ENCODE peak calls at places on chromosomes 4 and X, in six cellular contexts. One of them, this sample, is unnamed. For H3K36me3 and H3K4me1, the result is how much of the 10 kb centered on the place peaks cover.

GRCh38 chr4:112646632-112647537 is 9.9 kb downstream of the LARP7 start:
- DNase-seq in mammary epithelial cell: no peak
- DNase-seq in right lobe of liver: no peak
- DNase-seq in tibial artery: no peak
- DNase-seq in GM23248: no peak
- DNase-seq in testis: no peak
- DNase-seq in this sample: no peak

GRCh38 chr4:87321888-87322287 is 794 bp downstream of the HSD17B13 start:
- DNase-seq in mammary epithelial cell: no peak
- DNase-seq in right lobe of liver: no peak
- DNase-seq in tibial artery: no peak
- DNase-seq in GM23248: no peak
- DNase-seq in testis: no peak
- DNase-seq in this sample: no peak

GRCh38 chr4:143207555-143207954 is 22.8 kb downstream of the USP38 start:
- DNase-seq in mammary epithelial cell: peak
- DNase-seq in right lobe of liver: no peak
- DNase-seq in tibial artery: no peak
- DNase-seq in GM23248: peak
- DNase-seq in testis: no peak
- DNase-seq in this sample: no peak

GRCh38 chr4:6427439-6428090 is 44.8 kb downstream of the PPP2R2C start:
- DNase-seq in mammary epithelial cell: no peak
- DNase-seq in right lobe of liver: no peak
- DNase-seq in tibial artery: no peak
- DNase-seq in GM23248: no peak
- DNase-seq in testis: no peak
- DNase-seq in this sample: no peak

GRCh38 chr4:761086-761485 is 55.5 kb downstream of the PCGF3 start:
- DNase-seq in mammary epithelial cell: no peak
- DNase-seq in right lobe of liver: no peak
- DNase-seq in tibial artery: no peak
- DNase-seq in GM23248: no peak
- DNase-seq in testis: no peak
- DNase-seq in this sample: no peak

GRCh38 chrX:118251251-118251650 is 94.7 kb upstream of the WDR44 start:
- DNase-seq in mammary epithelial cell: peak
- DNase-seq in right lobe of liver: no peak
- DNase-seq in tibial artery: no peak
- DNase-seq in GM23248: peak
- DNase-seq in testis: peak
- DNase-seq in this sample: no peak

GRCh38 chrX:57817302-57817701 is 93.0 kb downstream of the ZXDA start:
- DNase-seq in mammary epithelial cell: no peak
- DNase-seq in right lobe of liver: no peak
- DNase-seq in tibial artery: no peak
- DNase-seq in GM23248: peak
- DNase-seq in testis: no peak
- DNase-seq in this sample: no peak

GRCh38 chrX:71910526-71911022 is at the start of gene NHSL2:
- DNase-seq in mammary epithelial cell: no peak
- DNase-seq in right lobe of liver: peak
- DNase-seq in tibial artery: peak
- DNase-seq in GM23248: peak
- DNase-seq in testis: peak
- DNase-seq in this sample: no peak

GRCh38 chr4:73341454-73341853 is 62.6 kb upstream of the ALB start:
- DNase-seq in mammary epithelial cell: peak
- DNase-seq in right lobe of liver: peak
- DNase-seq in tibial artery: no peak
- DNase-seq in GM23248: peak
- DNase-seq in testis: peak
- DNase-seq in this sample: no peak

GRCh38 chrX:10173331-10173900 is 16.6 kb downstream of the CLCN4 start:
- DNase-seq in mammary epithelial cell: peak
- DNase-seq in right lobe of liver: peak
- DNase-seq in tibial artery: no peak
- DNase-seq in GM23248: peak
- DNase-seq in testis: peak
- DNase-seq in this sample: no peak

GRCh38 chr4:48538358-48538757 is 48.3 kb downstream of the ZAR1 start:
- DNase-seq in mammary epithelial cell: no peak
- DNase-seq in right lobe of liver: no peak
- DNase-seq in tibial artery: no peak
- DNase-seq in GM23248: no peak
- DNase-seq in testis: no peak
- DNase-seq in this sample: no peak

GRCh38 chrX:3501833-3502535 is 155.5 kb upstream of the MXRA5 start:
- DNase-seq in mammary epithelial cell: peak
- DNase-seq in right lobe of liver: no peak
- DNase-seq in tibial artery: no peak
- DNase-seq in GM23248: peak
- DNase-seq in testis: no peak
- DNase-seq in this sample: no peak

GRCh38 chr4:8297691-8298485 is 28.3 kb downstream of the HTRA3 start:
- DNase-seq in mammary epithelial cell: no peak
- DNase-seq in right lobe of liver: no peak
- DNase-seq in tibial artery: peak
- DNase-seq in GM23248: no peak
- DNase-seq in testis: no peak
- DNase-seq in this sample: no peak

GRCh38 chrX:116114999-116115398 is 55.5 kb upstream of the AGTR2 start:
- DNase-seq in mammary epithelial cell: no peak
- DNase-seq in right lobe of liver: no peak
- DNase-seq in tibial artery: no peak
- DNase-seq in GM23248: no peak
- DNase-seq in testis: no peak
- DNase-seq in this sample: no peak

GRCh38 chrX:7147431-7147977 is at the start of gene STS:
- DNase-seq in mammary epithelial cell: peak
- DNase-seq in right lobe of liver: peak
- DNase-seq in tibial artery: peak
- DNase-seq in GM23248: no peak
- DNase-seq in testis: peak
- DNase-seq in this sample: peak

GRCh38 chr4:105551968-105552746 is at the start of gene ARHGEF38:
- DNase-seq in mammary epithelial cell: peak
- DNase-seq in right lobe of liver: no peak
- DNase-seq in tibial artery: no peak
- DNase-seq in GM23248: peak
- DNase-seq in testis: no peak
- DNase-seq in this sample: no peak

GRCh38 chrX:10190367-10190766 is 33.6 kb downstream of the CLCN4 start:
- DNase-seq in mammary epithelial cell: peak
- DNase-seq in right lobe of liver: no peak
- DNase-seq in tibial artery: no peak
- DNase-seq in GM23248: peak
- DNase-seq in testis: peak
- DNase-seq in this sample: no peak

GRCh38 chr4:104795264-104795934 is 300.7 kb upstream of the CXXC4 start:
- DNase-seq in mammary epithelial cell: no peak
- DNase-seq in right lobe of liver: no peak
- DNase-seq in tibial artery: no peak
- DNase-seq in GM23248: no peak
- DNase-seq in testis: no peak
- DNase-seq in this sample: no peak

GRCh38 chr4:128359422-128359821 is 71.8 kb upstream of the PGRMC2 start:
- DNase-seq in mammary epithelial cell: no peak
- DNase-seq in right lobe of liver: no peak
- DNase-seq in tibial artery: no peak
- DNase-seq in GM23248: no peak
- DNase-seq in testis: no peak
- DNase-seq in this sample: no peak

GRCh38 chrX:132795211-132795610 is 163.2 kb downstream of the HS6ST2 start:
- DNase-seq in mammary epithelial cell: no peak
- DNase-seq in right lobe of liver: no peak
- DNase-seq in tibial artery: no peak
- DNase-seq in GM23248: no peak
- DNase-seq in testis: no peak
- DNase-seq in this sample: no peak

GRCh38 chr4:84531689-84532088 is 32.6 kb upstream of the NKX6-1 start:
- DNase-seq in mammary epithelial cell: peak
- DNase-seq in right lobe of liver: no peak
- DNase-seq in tibial artery: no peak
- DNase-seq in GM23248: no peak
- DNase-seq in testis: no peak
- DNase-seq in this sample: no peak
- H3K36me3 ChIP-seq in mammary epithelial cell: under half
- H3K36me3 ChIP-seq in right lobe of liver: under half
- H3K36me3 ChIP-seq in tibial artery: under half
- H3K36me3 ChIP-seq in GM23248: under half
- H3K36me3 ChIP-seq in testis: under half
- H3K36me3 ChIP-seq in this sample: under half

GRCh38 chr4:121252224-121252806 is 88.2 kb upstream of the TNIP3 start:
- DNase-seq in mammary epithelial cell: peak
- DNase-seq in right lobe of liver: peak
- DNase-seq in tibial artery: peak
- DNase-seq in GM23248: peak
- DNase-seq in testis: peak
- DNase-seq in this sample: peak
- H3K4me1 ChIP-seq in mammary epithelial cell: under half
- H3K4me1 ChIP-seq in right lobe of liver: under half
- H3K4me1 ChIP-seq in tibial artery: under half
- H3K4me1 ChIP-seq in GM23248: under half
- H3K4me1 ChIP-seq in testis: under half
- H3K4me1 ChIP-seq in this sample: half or more

DNA sequence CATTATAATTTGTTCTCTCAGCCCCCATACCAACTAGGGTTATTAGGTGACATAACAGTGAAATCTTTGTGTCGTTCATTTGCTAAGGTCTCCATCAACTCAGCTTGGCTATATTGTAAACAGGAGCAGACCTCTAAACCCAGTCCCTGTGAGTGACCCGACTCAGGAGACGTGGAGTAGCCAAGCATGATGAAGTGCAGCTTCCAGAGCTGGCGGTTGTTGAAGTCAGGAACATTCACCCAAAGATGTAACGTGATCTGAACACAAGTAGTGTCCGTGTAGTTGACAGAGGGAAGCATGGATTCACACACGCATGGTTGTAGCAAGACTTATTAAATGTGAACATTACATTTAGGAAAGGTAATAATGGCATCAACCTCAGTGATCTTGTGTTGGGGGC is 102.3 kb downstream of the FAM193A start:
- DNase-seq in mammary epithelial cell: no peak
- DNase-seq in right lobe of liver: no peak
- DNase-seq in tibial artery: peak
- DNase-seq in GM23248: no peak
- DNase-seq in testis: no peak
- DNase-seq in this sample: no peak
- H3K36me3 ChIP-seq in mammary epithelial cell: under half
- H3K36me3 ChIP-seq in right lobe of liver: under half
- H3K36me3 ChIP-seq in tibial artery: half or more
- H3K36me3 ChIP-seq in GM23248: under half
- H3K36me3 ChIP-seq in testis: under half
- H3K36me3 ChIP-seq in this sample: under half

GRCh38 chrX:53283099-53283498 is 1.7 kb upstream of the IQSEC2 start:
- DNase-seq in mammary epithelial cell: no peak
- DNase-seq in right lobe of liver: no peak
- DNase-seq in tibial artery: no peak
- DNase-seq in GM23248: no peak
- DNase-seq in testis: no peak
- DNase-seq in this sample: no peak
- H3K4me1 ChIP-seq in mammary epithelial cell: under half
- H3K4me1 ChIP-seq in right lobe of liver: under half
- H3K4me1 ChIP-seq in tibial artery: under half
- H3K4me1 ChIP-seq in GM23248: under half
- H3K4me1 ChIP-seq in testis: under half
- H3K4me1 ChIP-seq in this sample: under half

DNA sequence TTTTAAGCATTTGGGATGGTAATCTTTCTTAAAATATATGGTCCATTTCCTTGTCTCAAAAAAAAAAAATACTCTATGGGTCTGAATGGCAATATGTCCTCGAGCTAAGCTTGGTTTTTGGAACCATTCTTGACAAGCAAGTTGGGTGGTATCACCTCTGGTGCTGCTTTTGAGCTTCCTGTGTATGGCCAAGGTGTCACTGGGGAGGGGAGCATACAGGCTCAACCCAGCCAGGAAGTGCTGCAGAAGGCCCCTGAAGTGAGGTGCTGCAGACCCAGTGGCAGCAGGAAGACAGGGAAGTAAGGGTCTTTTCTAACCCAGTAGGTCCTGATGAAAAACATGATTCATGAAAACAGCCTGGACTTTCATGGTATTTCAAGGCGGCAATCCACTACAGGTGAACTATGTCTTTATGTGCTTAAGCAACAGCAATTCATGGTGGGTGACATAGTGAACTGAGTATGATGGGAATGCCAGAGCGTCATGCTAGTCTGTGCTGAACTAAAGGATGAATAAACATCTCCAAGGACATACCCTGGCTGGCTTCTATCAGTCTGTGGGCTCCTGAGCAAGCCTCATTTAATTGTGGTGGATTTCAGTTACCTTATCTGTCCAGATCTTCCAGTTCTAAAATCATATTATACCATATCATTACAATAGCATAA is 15.1 kb downstream of the TRAPPC2 start:
- DNase-seq in mammary epithelial cell: no peak
- DNase-seq in right lobe of liver: no peak
- DNase-seq in tibial artery: no peak
- DNase-seq in GM23248: no peak
- DNase-seq in testis: no peak
- DNase-seq in this sample: peak
- H3K36me3 ChIP-seq in mammary epithelial cell: under half
- H3K36me3 ChIP-seq in right lobe of liver: under half
- H3K36me3 ChIP-seq in tibial artery: under half
- H3K36me3 ChIP-seq in GM23248: under half
- H3K36me3 ChIP-seq in testis: under half
- H3K36me3 ChIP-seq in this sample: under half

DNA sequence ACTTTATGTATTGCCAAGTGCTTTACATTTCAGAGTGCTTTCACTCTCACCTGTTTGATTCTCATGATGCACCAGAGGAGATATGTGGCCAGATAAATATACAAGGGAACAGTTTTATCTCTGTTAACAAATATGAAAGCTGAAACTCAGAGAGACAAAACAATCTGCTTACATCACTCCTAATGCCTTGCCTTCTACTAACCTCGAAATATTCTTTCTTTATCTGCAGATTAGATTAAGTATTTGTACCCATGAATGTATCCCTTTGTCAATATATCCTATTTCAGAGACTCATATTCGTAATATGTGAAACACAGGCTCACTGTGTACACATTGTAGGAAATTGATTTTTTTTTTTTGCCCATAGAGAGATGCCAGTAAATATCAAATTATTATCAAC is 178.1 kb downstream of the NWD2 start:
- DNase-seq in mammary epithelial cell: no peak
- DNase-seq in right lobe of liver: no peak
- DNase-seq in tibial artery: no peak
- DNase-seq in GM23248: no peak
- DNase-seq in testis: no peak
- DNase-seq in this sample: no peak
- H3K4me1 ChIP-seq in mammary epithelial cell: under half
- H3K4me1 ChIP-seq in right lobe of liver: half or more
- H3K4me1 ChIP-seq in tibial artery: under half
- H3K4me1 ChIP-seq in GM23248: under half
- H3K4me1 ChIP-seq in testis: under half
- H3K4me1 ChIP-seq in this sample: under half

GRCh38 chrX:48992341-48992740 is 9.7 kb downstream of the GRIPAP1 start:
- DNase-seq in mammary epithelial cell: no peak
- DNase-seq in right lobe of liver: no peak
- DNase-seq in tibial artery: no peak
- DNase-seq in GM23248: no peak
- DNase-seq in testis: no peak
- DNase-seq in this sample: no peak
- H3K36me3 ChIP-seq in mammary epithelial cell: under half
- H3K36me3 ChIP-seq in right lobe of liver: under half
- H3K36me3 ChIP-seq in tibial artery: under half
- H3K36me3 ChIP-seq in GM23248: under half
- H3K36me3 ChIP-seq in testis: under half
- H3K36me3 ChIP-seq in this sample: under half